ENCODE peak calls at places on chromosomes 7 and 10, in five cellular contexts. I, N, R, L and Z are unnamed samples.

GRCh38 chr7:27185708-27186449 is 847 bp upstream of the HOXA11 start:
- DNase-seq in I (peak), R (no peak), L (no peak), N (no peak), Z (no peak)

GRCh38 chr10:75508814-75509306 is 77.4 kb downstream of the LRMDA start:
- DNase-seq in R (no peak), I (no peak), L (no peak), N (no peak), Z (no peak)

GRCh38 chr7:115693779-115694178 is 336.8 kb downstream of the TFEC start:
- DNase-seq in I (no peak), L (no peak), N (no peak), R (no peak), Z (no peak)

GRCh38 chr7:31910191-31910590 is 160.0 kb downstream of the PDE1C start:
- DNase-seq in N (no peak), R (no peak), I (no peak), L (no peak), Z (no peak)

GRCh38 chr7:106376026-106376799 is 91.4 kb upstream of the NAMPT start:
- DNase-seq in I (no peak), N (no peak), R (no peak), L (no peak), Z (no peak)

GRCh38 chr10:85100495-85100894 is 772.1 kb downstream of the CCSER2 start:
- DNase-seq in I (no peak), L (no peak), R (no peak), N (no peak), Z (no peak)

GRCh38 chr7:110922906-110923305 is 168.0 kb upstream of the LRRN3 start:
- DNase-seq in R (no peak), L (no peak), N (no peak), I (peak), Z (no peak)

GRCh38 chr10:127694580-127695193 is 42.3 kb upstream of the FOXI2 start:
- DNase-seq in I (no peak), R (peak), L (peak), N (no peak), Z (peak)